ENCODE peak calls at places on chromosomes 7 and 10, in seven cellular contexts. T is GM06990; A is NCI-H460; Y is effector memory CD8-positive, alpha-beta T cell; Z is H54; X is stimulated activated CD8-positive, alpha-beta memory T cell treated with anti-CD3 and anti-CD28 coated beads, Interleukin-7, amount 100 ng/mL, for 1 hour; C is epithelial cell of esophagus. N is an unnamed sample.

GRCh38 chr10:68566955-68567354 is 6.8 kb downstream of the TET1 start:
- DNase-seq in C (no peak), Y (no peak), X (no peak), Z (no peak), T (no peak), A (no peak), N (no peak)

GRCh38 chr7:37920619-37921339 is at the start of gene EPDR1:
- DNase-seq in Z (peak), T (peak), X (no peak), Y (peak), C (peak), A (peak), N (peak)

GRCh38 chr7:102322202-102322715 is 34.0 kb downstream of the SPDYE6 start:
- DNase-seq in X (no peak), Y (no peak), A (no peak), C (no peak), Z (no peak), T (no peak), N (no peak)

GRCh38 chr10:1119027-1119426 is 62.8 kb downstream of the WDR37 start:
- DNase-seq in T (no peak), C (no peak), X (no peak), Y (no peak), Z (no peak), A (no peak), N (peak)

GRCh38 chr10:29522038-29522855 is 112.5 kb downstream of the SVIL start:
- DNase-seq in A (no peak), Y (no peak), C (no peak), Z (no peak), X (no peak), T (no peak), N (no peak)

GRCh38 chr10:84256510-84257342 is 11.9 kb downstream of the RGR start:
- DNase-seq in T (peak), Z (peak), X (no peak), C (peak), Y (peak), A (peak), N (peak)

GRCh38 chr7:95238252-95238938 is 85.9 kb downstream of the PON1 start:
- DNase-seq in Z (no peak), Y (no peak), T (no peak), A (no peak), X (no peak), C (no peak), N (no peak)

GRCh38 chr10:785539-786214 is 96.2 kb upstream of the DIP2C start:
- DNase-seq in X (no peak), Z (no peak), Y (no peak), T (no peak), A (no peak), C (no peak), N (no peak)

GRCh38 chr7:74493295-74493694 is 39.6 kb downstream of the GTF2IRD1 start:
- DNase-seq in Z (no peak), A (no peak), C (no peak), T (no peak), Y (no peak), X (no peak), N (no peak)

GRCh38 chr7:66522518-66522917 is 106.2 kb upstream of the KCTD7 start:
- DNase-seq in Y (no peak), X (no peak), Z (no peak), T (no peak), C (no peak), A (no peak), N (no peak)

GRCh38 chr10:70191906-70192305 is 21.6 kb upstream of the SAR1A start:
- DNase-seq in T (no peak), A (no peak), Z (peak), C (peak), X (no peak), Y (no peak), N (no peak)

GRCh38 chr10:1364151-1364910 is 308.1 kb downstream of the WDR37 start:
- DNase-seq in Z (no peak), A (no peak), C (peak), X (no peak), T (no peak), Y (no peak), N (no peak)

GRCh38 chr7:92057375-92057774 is 76.9 kb downstream of the CYP51A1 start:
- DNase-seq in Y (no peak), T (no peak), A (no peak), C (peak), X (no peak), Z (no peak), N (no peak)

GRCh38 chr10:122640921-122641320 is 58.7 kb downstream of the C10orf120 start:
- DNase-seq in C (no peak), Z (no peak), A (no peak), Y (no peak), X (no peak), T (no peak), N (no peak)

GRCh38 chr7:20200361-20200760 is 16.8 kb downstream of the MACC1 start:
- DNase-seq in T (no peak), A (no peak), Y (no peak), C (peak), Z (no peak), X (no peak), N (no peak)

GRCh38 chr7:100102950-100103840 is 1.8 kb downstream of the AP4M1 start:
- DNase-seq in Y (no peak), C (no peak), T (no peak), Z (peak), A (no peak), X (no peak), N (no peak)

GRCh38 chr7:78510580-78511188 is 712.1 kb downstream of the PHTF2 start:
- DNase-seq in T (no peak), Y (no peak), A (peak), Z (peak), X (no peak), C (peak), N (peak)

GRCh38 chr7:30428586-30429530 is 49.7 kb downstream of the NOD1 start:
- DNase-seq in Y (no peak), T (no peak), X (no peak), C (no peak), A (no peak), Z (no peak), N (no peak)

GRCh38 chr10:77348082-77348481 is 289.5 kb downstream of the KCNMA1 start:
- DNase-seq in Z (no peak), Y (no peak), T (no peak), X (no peak), C (no peak), A (no peak), N (no peak)

GRCh38 chr7:85851571-85852193 is 664.8 kb upstream of the SEMA3D start:
- DNase-seq in X (no peak), C (peak), Y (no peak), T (no peak), Z (no peak), A (peak), N (peak)

GRCh38 chr7:16619979-16620408 is 25.6 kb downstream of the ANKMY2 start:
- DNase-seq in A (no peak), Y (no peak), X (no peak), Z (no peak), T (peak), C (peak), N (no peak)

GRCh38 chr10:79483948-79484347 is 28.4 kb upstream of the EIF5AL1 start:
- DNase-seq in C (no peak), A (no peak), T (no peak), X (no peak), Y (no peak), Z (no peak), N (peak)

GRCh38 chr10:96700477-96701099 is 19.7 kb downstream of the PIK3AP1 start:
- DNase-seq in X (no peak), A (no peak), Z (no peak), Y (no peak), C (no peak), T (peak), N (no peak)

GRCh38 chr7:51620690-51621089 is 304.1 kb upstream of the COBL start:
- DNase-seq in A (no peak), Y (no peak), X (no peak), T (no peak), Z (no peak), C (no peak), N (peak)

GRCh38 chr7:46257766-46258448 is 336.8 kb upstream of the IGFBP3 start:
- DNase-seq in T (no peak), C (peak), Y (no peak), A (no peak), X (no peak), Z (peak), N (no peak)

GRCh38 chr7:119802147-119802546 is 470.8 kb upstream of the KCND2 start:
- DNase-seq in X (no peak), T (no peak), Y (no peak), C (peak), Z (no peak), A (no peak), N (no peak)